ENCODE peak calls at places on chromosome 10, in nine cellular contexts. G, H, B, D, J, U, I, F and O are unnamed samples.

GRCh38 chr10:44195120-44196007 is 189.5 kb downstream of the CXCL12 start:
- DNase-seq in F (no peak), J (peak; percentile 74), I (peak; percentile 92), H (no peak), G (peak; percentile 96), U (peak; percentile 87), D (no peak), B (peak; percentile 46), O (peak; percentile 80)

GRCh38 chr10:43817368-43817767 is 168.7 kb upstream of the ZNF32 start:
- DNase-seq in G (peak; percentile 79), D (no peak), F (no peak), H (no peak), B (no peak), U (peak; percentile 33), I (peak; percentile 60), J (no peak), O (no peak)

GRCh38 chr10:108434818-108435217 is 1270.3 kb upstream of the SORCS1 start:
- DNase-seq in F (no peak), D (no peak), J (no peak), I (no peak), B (no peak), U (no peak), H (no peak), G (no peak), O (no peak)

GRCh38 chr10:4046722-4047354 is 261.8 kb upstream of the KLF6 start:
- DNase-seq in H (no peak), J (no peak), I (no peak), G (no peak), D (no peak), U (no peak), B (no peak), F (no peak), O (no peak)

GRCh38 chr10:129849853-129850252 is 114.2 kb downstream of the EBF3 start:
- DNase-seq in U (no peak), I (no peak), G (no peak), D (no peak), F (no peak), J (no peak), B (no peak), H (no peak), O (no peak)

GRCh38 chr10:80462277-80462985 is 8.3 kb downstream of the TSPAN14 start:
- DNase-seq in F (no peak), U (no peak), B (no peak), J (no peak), H (no peak), G (peak; percentile 24), I (no peak), D (no peak), O (no peak)

GRCh38 chr10:100645609-100646008 is 99.8 kb upstream of the PAX2 start:
- DNase-seq in B (no peak), D (no peak), I (no peak), G (no peak), U (no peak), H (no peak), J (no peak), F (no peak), O (no peak)

GRCh38 chr10:101939273-101939635 is 95.7 kb upstream of the KCNIP2 start:
- DNase-seq in F (no peak), I (peak; percentile 91), B (no peak), D (no peak), J (no peak), G (peak; percentile 93), U (peak; percentile 87), H (peak; percentile 85), O (no peak)

GRCh38 chr10:47164800-47165128 is 135.2 kb upstream of the GDF10 start:
- DNase-seq in I (peak; percentile 62), B (no peak), H (no peak), U (no peak), F (no peak), J (no peak), G (no peak), D (no peak), O (no peak)

GRCh38 chr10:25061711-25062455 is 45.5 kb downstream of the THNSL1 start:
- DNase-seq in F (no peak), U (no peak), I (no peak), D (no peak), J (no peak), B (no peak), H (no peak), G (peak; percentile 78), O (no peak)

GRCh38 chr10:5628798-5629788 is 37.3 kb downstream of the ASB13 start:
- DNase-seq in B (no peak), D (no peak), J (no peak), H (no peak), U (peak; percentile 18), F (no peak), I (no peak), G (peak; percentile 72), O (no peak)

GRCh38 chr10:44206127-44206818 is 178.6 kb downstream of the CXCL12 start:
- DNase-seq in G (peak; percentile 51), B (no peak), H (no peak), D (no peak), U (no peak), J (no peak), I (no peak), F (no peak), O (no peak)

GRCh38 chr10:24503627-24504320 is 219.9 kb downstream of the ARHGAP21 start:
- DNase-seq in I (peak; percentile 14), G (peak; percentile 79), J (no peak), D (peak; percentile 40), U (peak; percentile 92), F (peak; percentile 46), B (no peak), H (peak; percentile 28), O (no peak)

GRCh38 chr10:83896219-83896618 is 243.1 kb upstream of the GHITM start:
- DNase-seq in H (no peak), D (no peak), I (no peak), G (no peak), U (no peak), J (no peak), B (no peak), F (no peak), O (no peak)

GRCh38 chr10:50577681-50578350 is 45.9 kb downstream of the SGMS1 start:
- DNase-seq in J (no peak), G (peak; percentile 77), B (no peak), U (no peak), I (peak; percentile 86), F (no peak), H (no peak), D (peak; percentile 27), O (no peak)

GRCh38 chr10:72328045-72328828 is 26.5 kb downstream of the DNAJB12 start:
- DNase-seq in I (peak; percentile 52), J (peak; percentile 71), U (no peak), D (peak; percentile 84), H (peak; percentile 68), B (peak; percentile 76), F (peak; percentile 69), G (peak; percentile 46), O (peak; percentile 85)

GRCh38 chr10:100878291-100878910 is 34.4 kb upstream of the SLF2 start:
- DNase-seq in J (peak; percentile 34), D (peak; percentile 46), U (peak; percentile 51), F (no peak), I (peak; percentile 71), B (peak; percentile 36), H (peak; percentile 48), G (peak; percentile 59), O (no peak)

GRCh38 chr10:93746844-93747284 is 10.9 kb upstream of the LGI1 start:
- DNase-seq in B (no peak), U (peak; percentile 65), D (peak; percentile 85), I (peak; percentile 95), F (no peak), G (peak; percentile 98), H (peak; percentile 92), J (no peak), O (no peak)
- TF ChIP-seq CTCF in B (no peak), U (peak; percentile 3), D (peak; percentile 73), I (peak; percentile 52), F (no peak), G (no peak), H (peak; percentile 77), J (no peak), O (no peak)

GRCh38 chr10:70146489-70147488 is at the start of gene TYSND1:
- DNase-seq in D (peak; percentile 98), J (peak; percentile 97), I (peak; percentile 97), U (peak; percentile 96), H (peak; percentile 93), G (peak; percentile 97), F (peak; percentile 97), B (peak; percentile 96), O (peak; percentile 97)
- H3K27ac ChIP-seq in D (peak within 1 kb of the TSS; percentile 70), J (peak within 1 kb of the TSS; percentile 90), I (peak within 1 kb of the TSS; percentile 64), U (peak within 1 kb of the TSS; percentile 95), H (peak within 1 kb of the TSS; percentile 89), G (peak within 1 kb of the TSS; percentile 89), F (peak within 1 kb of the TSS; percentile 84), B (peak within 1 kb of the TSS; percentile 95), O (peak within 1 kb of the TSS; percentile 93)

GRCh38 chr10:19411119-19411518 is 362.5 kb downstream of the MALRD1 start:
- DNase-seq in B (no peak), H (no peak), D (no peak), J (no peak), F (no peak), G (no peak), I (no peak), U (no peak), O (no peak)
- TF ChIP-seq CTCF in B (no peak), H (no peak), D (no peak), J (no peak), F (no peak), G (no peak), I (no peak), U (peak; percentile 32), O (no peak)

DNA sequence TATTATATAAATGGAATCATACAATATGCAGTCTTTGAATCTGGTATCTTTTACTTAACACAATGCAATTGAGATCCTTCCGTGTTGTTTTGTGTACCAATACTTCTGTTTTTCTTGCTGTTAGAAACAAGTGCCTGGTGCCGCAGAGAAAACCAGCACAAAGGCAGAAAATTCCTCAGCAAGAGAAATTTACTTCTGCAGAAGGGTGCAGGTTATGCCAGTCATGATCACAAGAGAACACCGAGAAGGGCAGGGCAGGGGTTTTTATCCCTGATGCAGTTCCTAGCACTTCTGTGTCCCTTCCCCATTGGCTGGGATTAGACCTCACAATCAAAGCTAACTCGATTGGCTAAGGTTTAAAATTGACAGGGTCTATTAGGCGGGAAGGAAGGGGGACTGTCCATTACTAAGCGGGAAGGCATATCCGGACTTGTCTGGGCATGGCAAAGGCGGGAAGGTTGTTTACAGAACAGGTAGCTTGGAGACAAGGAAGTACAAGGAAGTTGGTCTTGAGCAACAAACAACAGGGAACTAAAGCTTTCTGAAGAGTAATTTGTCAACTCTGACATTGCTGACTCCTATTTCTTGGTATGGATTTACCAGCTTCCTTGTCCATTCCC is 2.4 kb upstream of the ZNF33B start:
- DNase-seq in G (no peak), I (no peak), H (no peak), U (no peak), D (peak; percentile 55), J (no peak), F (no peak), B (no peak), O (no peak)
- H3K27ac ChIP-seq in G (no peak overlapping the region), I (no peak overlapping the region), H (no peak overlapping the region), U (no peak overlapping the region), D (no peak overlapping the region), J (no peak overlapping the region), F (no peak overlapping the region), B (no peak overlapping the region), O (no peak overlapping the region)

GRCh38 chr10:18616337-18616736 is 35.0 kb downstream of the NSUN6 start:
- DNase-seq in D (no peak), G (no peak), H (no peak), F (no peak), B (no peak), I (no peak), U (no peak), J (no peak), O (no peak)
- TF ChIP-seq CTCF in D (no peak), G (no peak), H (no peak), F (no peak), B (no peak), I (no peak), U (no peak), J (no peak), O (no peak)